ENCODE peak calls at places on chromosomes 13 and 19, in ten cellular contexts. One of them, this sample, is unnamed.

GRCh38 chr13:26589754-26590153 is 32.3 kb downstream of the WASF3 start:
- DNase-seq in left ventricle myocardium inferior: no peak
- DNase-seq in HCT116: no peak
- DNase-seq in CD8-positive, alpha-beta T cell: no peak
- DNase-seq in AG10803: peak; percentile 38
- DNase-seq in neuronal stem cell: no peak
- DNase-seq in IMR-90: peak; percentile 56
- DNase-seq in HFF-Myc: no peak
- DNase-seq in uterus: peak; percentile 26
- DNase-seq in tibial artery: no peak
- DNase-seq in this sample: no peak

GRCh38 chr13:112522578-112522977 is 65.4 kb downstream of the TUBGCP3 start:
- DNase-seq in IMR-90: peak; percentile 62
- DNase-seq in HFF-Myc: peak; percentile 14
- DNase-seq in HCT116: no peak
- DNase-seq in neuronal stem cell: no peak
- DNase-seq in left ventricle myocardium inferior: no peak
- DNase-seq in CD8-positive, alpha-beta T cell: no peak
- DNase-seq in uterus: no peak
- DNase-seq in tibial artery: no peak
- DNase-seq in AG10803: peak; percentile 37
- DNase-seq in this sample: no peak

GRCh38 chr19:4517451-4518057 is 732 bp downstream of the PLIN4 start:
- DNase-seq in IMR-90: no peak
- DNase-seq in CD8-positive, alpha-beta T cell: no peak
- DNase-seq in neuronal stem cell: no peak
- DNase-seq in HFF-Myc: no peak
- DNase-seq in left ventricle myocardium inferior: no peak
- DNase-seq in AG10803: no peak
- DNase-seq in uterus: no peak
- DNase-seq in tibial artery: no peak
- DNase-seq in HCT116: no peak
- DNase-seq in this sample: no peak

GRCh38 chr19:44499559-44499958 is 763 bp downstream of the ZNF180 start:
- DNase-seq in uterus: no peak
- DNase-seq in neuronal stem cell: no peak
- DNase-seq in IMR-90: no peak
- DNase-seq in CD8-positive, alpha-beta T cell: no peak
- DNase-seq in left ventricle myocardium inferior: no peak
- DNase-seq in AG10803: no peak
- DNase-seq in HFF-Myc: no peak
- DNase-seq in tibial artery: no peak
- DNase-seq in HCT116: no peak
- DNase-seq in this sample: no peak

GRCh38 chr13:73657821-73658540 is 476.2 kb downstream of the KLF12 start:
- DNase-seq in tibial artery: peak; percentile 84
- DNase-seq in HCT116: no peak
- DNase-seq in AG10803: peak; percentile 35
- DNase-seq in IMR-90: no peak
- DNase-seq in uterus: no peak
- DNase-seq in CD8-positive, alpha-beta T cell: no peak
- DNase-seq in neuronal stem cell: no peak
- DNase-seq in left ventricle myocardium inferior: peak; percentile 71
- DNase-seq in HFF-Myc: peak; percentile 50
- DNase-seq in this sample: no peak

GRCh38 chr13:44052843-44053607 is 173.3 kb downstream of the LACC1 start:
- DNase-seq in HFF-Myc: no peak
- DNase-seq in AG10803: peak; percentile 62
- DNase-seq in HCT116: no peak
- DNase-seq in CD8-positive, alpha-beta T cell: no peak
- DNase-seq in left ventricle myocardium inferior: peak; percentile 24
- DNase-seq in IMR-90: peak; percentile 65
- DNase-seq in tibial artery: peak; percentile 76
- DNase-seq in uterus: peak; percentile 30
- DNase-seq in neuronal stem cell: peak; percentile 27
- DNase-seq in this sample: no peak

GRCh38 chr19:32122258-32122657 is 223.2 kb upstream of the ZNF507 start:
- DNase-seq in IMR-90: no peak
- DNase-seq in uterus: no peak
- DNase-seq in HFF-Myc: no peak
- DNase-seq in AG10803: no peak
- DNase-seq in CD8-positive, alpha-beta T cell: no peak
- DNase-seq in neuronal stem cell: no peak
- DNase-seq in tibial artery: no peak
- DNase-seq in left ventricle myocardium inferior: no peak
- DNase-seq in HCT116: no peak
- DNase-seq in this sample: no peak

GRCh38 chr13:41231786-41232185 is 31.6 kb downstream of the MTRF1 start:
- DNase-seq in HFF-Myc: no peak
- DNase-seq in neuronal stem cell: no peak
- DNase-seq in IMR-90: peak; percentile 37
- DNase-seq in uterus: no peak
- DNase-seq in CD8-positive, alpha-beta T cell: no peak
- DNase-seq in tibial artery: no peak
- DNase-seq in AG10803: no peak
- DNase-seq in left ventricle myocardium inferior: peak; percentile 23
- DNase-seq in HCT116: no peak
- DNase-seq in this sample: no peak

GRCh38 chr13:113083022-113083373 is 22.6 kb upstream of the F7 start:
- DNase-seq in HFF-Myc: no peak
- DNase-seq in tibial artery: no peak
- DNase-seq in IMR-90: no peak
- DNase-seq in uterus: no peak
- DNase-seq in HCT116: no peak
- DNase-seq in neuronal stem cell: no peak
- DNase-seq in left ventricle myocardium inferior: no peak
- DNase-seq in CD8-positive, alpha-beta T cell: no peak
- DNase-seq in AG10803: no peak
- DNase-seq in this sample: no peak

GRCh38 chr13:58202099-58202498 is 570.6 kb downstream of the PCDH17 start:
- DNase-seq in AG10803: no peak
- DNase-seq in left ventricle myocardium inferior: no peak
- DNase-seq in HFF-Myc: no peak
- DNase-seq in tibial artery: no peak
- DNase-seq in CD8-positive, alpha-beta T cell: no peak
- DNase-seq in uterus: no peak
- DNase-seq in neuronal stem cell: no peak
- DNase-seq in IMR-90: no peak
- DNase-seq in HCT116: no peak
- DNase-seq in this sample: no peak

GRCh38 chr13:101417043-101417406 is 717 bp upstream of the NALCN start:
- DNase-seq in AG10803: no peak
- DNase-seq in neuronal stem cell: no peak
- DNase-seq in IMR-90: peak; percentile 84
- DNase-seq in tibial artery: no peak
- DNase-seq in uterus: no peak
- DNase-seq in CD8-positive, alpha-beta T cell: no peak
- DNase-seq in HFF-Myc: no peak
- DNase-seq in HCT116: no peak
- DNase-seq in left ventricle myocardium inferior: no peak
- DNase-seq in this sample: peak; percentile 30
- H3K4me3 ChIP-seq in AG10803: peak overlapping the region; percentile 69
- H3K4me3 ChIP-seq in neuronal stem cell: no peak overlapping the region
- H3K4me3 ChIP-seq in IMR-90: peak overlapping the region; percentile 65
- H3K4me3 ChIP-seq in tibial artery: peak overlapping the region; percentile 90
- H3K4me3 ChIP-seq in uterus: no peak overlapping the region
- H3K4me3 ChIP-seq in CD8-positive, alpha-beta T cell: no peak overlapping the region
- H3K4me3 ChIP-seq in HFF-Myc: peak overlapping the region; percentile 45
- H3K4me3 ChIP-seq in HCT116: no peak overlapping the region
- H3K4me3 ChIP-seq in left ventricle myocardium inferior: peak overlapping the region; percentile 75
- H3K4me3 ChIP-seq in this sample: no peak overlapping the region

DNA sequence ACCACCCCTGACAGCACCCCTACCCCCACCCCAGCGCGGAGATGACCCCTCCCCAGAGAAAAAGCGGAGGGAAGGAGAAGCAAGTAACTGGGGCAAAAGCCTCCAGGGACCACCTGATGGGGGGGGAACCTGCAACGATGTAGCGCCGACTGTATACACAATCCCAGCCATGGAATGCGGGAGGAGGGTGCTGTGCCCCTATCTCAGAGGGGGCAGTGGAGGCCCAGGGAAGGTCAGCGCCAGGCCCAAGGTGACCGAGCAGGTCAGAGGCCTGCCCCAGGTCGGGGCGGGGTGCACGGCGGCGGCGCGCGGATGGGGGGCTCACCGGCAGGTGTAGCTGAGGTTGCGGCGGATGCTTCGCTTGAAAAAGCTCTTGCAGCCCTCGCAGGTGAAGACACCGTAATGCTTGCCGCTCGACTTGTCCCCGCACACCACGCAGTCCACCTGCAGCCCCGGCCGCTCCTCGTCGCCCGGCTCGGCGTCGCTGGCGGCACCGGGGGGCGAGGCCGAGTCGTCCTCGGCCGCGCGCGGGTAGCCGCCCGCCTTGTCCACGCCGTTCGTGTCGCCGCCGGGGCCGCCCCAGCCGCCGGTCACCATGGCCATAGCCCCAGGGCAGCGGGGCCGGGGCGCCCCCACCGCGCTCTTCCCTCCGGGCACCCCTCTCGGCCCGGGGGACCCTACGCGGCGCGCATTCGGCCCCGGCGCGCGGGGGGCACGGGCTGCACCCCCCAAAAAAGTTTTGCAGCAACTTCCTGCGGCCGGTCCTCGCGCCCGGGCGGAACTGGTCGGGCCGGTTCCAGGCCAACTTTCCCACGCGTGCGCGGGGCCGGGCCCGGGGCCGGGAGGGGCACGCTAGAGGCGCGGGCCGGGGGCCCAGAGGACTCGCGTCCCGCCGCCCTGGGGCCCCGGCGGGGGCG is 843 bp downstream of the NR2F6 start:
- DNase-seq in uterus: no peak
- DNase-seq in tibial artery: no peak
- DNase-seq in IMR-90: no peak
- DNase-seq in left ventricle myocardium inferior: peak; percentile 51
- DNase-seq in HFF-Myc: no peak
- DNase-seq in neuronal stem cell: no peak
- DNase-seq in CD8-positive, alpha-beta T cell: no peak
- DNase-seq in HCT116: no peak
- DNase-seq in AG10803: no peak
- DNase-seq in this sample: peak; percentile 82
- H3K4me3 ChIP-seq in uterus: peak overlapping the region; percentile 53
- H3K4me3 ChIP-seq in tibial artery: peak overlapping the region; percentile 89
- H3K4me3 ChIP-seq in IMR-90: peak overlapping the region; percentile 90
- H3K4me3 ChIP-seq in left ventricle myocardium inferior: peak overlapping the region; percentile 91
- H3K4me3 ChIP-seq in HFF-Myc: peak overlapping the region; percentile 86
- H3K4me3 ChIP-seq in neuronal stem cell: peak overlapping the region; percentile 91
- H3K4me3 ChIP-seq in CD8-positive, alpha-beta T cell: no peak overlapping the region
- H3K4me3 ChIP-seq in HCT116: peak overlapping the region; percentile 94
- H3K4me3 ChIP-seq in AG10803: peak overlapping the region; percentile 89
- H3K4me3 ChIP-seq in this sample: peak overlapping the region; percentile 95

GRCh38 chr19:18612051-18612771 is 459 bp upstream of the TMEM59L start:
- DNase-seq in IMR-90: no peak
- DNase-seq in HCT116: no peak
- DNase-seq in tibial artery: no peak
- DNase-seq in left ventricle myocardium inferior: no peak
- DNase-seq in uterus: no peak
- DNase-seq in CD8-positive, alpha-beta T cell: no peak
- DNase-seq in HFF-Myc: no peak
- DNase-seq in neuronal stem cell: no peak
- DNase-seq in AG10803: no peak
- DNase-seq in this sample: peak; percentile 75

GRCh38 chr19:18612772-18613588 is at the start of gene TMEM59L:
- DNase-seq in AG10803: no peak
- DNase-seq in IMR-90: no peak
- DNase-seq in neuronal stem cell: no peak
- DNase-seq in CD8-positive, alpha-beta T cell: peak; percentile 59
- DNase-seq in tibial artery: no peak
- DNase-seq in uterus: no peak
- DNase-seq in left ventricle myocardium inferior: no peak
- DNase-seq in HCT116: no peak
- DNase-seq in HFF-Myc: no peak
- DNase-seq in this sample: peak; percentile 91

GRCh38 chr19:18610556-18611326 is 1.9 kb upstream of the TMEM59L start:
- DNase-seq in tibial artery: no peak
- DNase-seq in IMR-90: no peak
- DNase-seq in AG10803: no peak
- DNase-seq in HCT116: no peak
- DNase-seq in left ventricle myocardium inferior: no peak
- DNase-seq in CD8-positive, alpha-beta T cell: no peak
- DNase-seq in uterus: no peak
- DNase-seq in HFF-Myc: no peak
- DNase-seq in neuronal stem cell: no peak
- DNase-seq in this sample: peak; percentile 91

GRCh38 chr19:18610245-18610555 is 2.5 kb upstream of the TMEM59L start:
- DNase-seq in tibial artery: no peak
- DNase-seq in AG10803: no peak
- DNase-seq in HCT116: no peak
- DNase-seq in IMR-90: no peak
- DNase-seq in HFF-Myc: no peak
- DNase-seq in neuronal stem cell: no peak
- DNase-seq in left ventricle myocardium inferior: no peak
- DNase-seq in uterus: no peak
- DNase-seq in CD8-positive, alpha-beta T cell: no peak
- DNase-seq in this sample: peak; percentile 75

GRCh38 chr19:18611327-18612050 is 1.2 kb upstream of the TMEM59L start:
- DNase-seq in CD8-positive, alpha-beta T cell: peak; percentile 26
- DNase-seq in AG10803: no peak
- DNase-seq in IMR-90: no peak
- DNase-seq in HCT116: no peak
- DNase-seq in HFF-Myc: no peak
- DNase-seq in neuronal stem cell: no peak
- DNase-seq in left ventricle myocardium inferior: no peak
- DNase-seq in tibial artery: no peak
- DNase-seq in uterus: no peak
- DNase-seq in this sample: peak; percentile 97
- H3K4me3 ChIP-seq in CD8-positive, alpha-beta T cell: peak overlapping the region; percentile 54
- H3K4me3 ChIP-seq in AG10803: no peak overlapping the region
- H3K4me3 ChIP-seq in IMR-90: no peak overlapping the region
- H3K4me3 ChIP-seq in HCT116: no peak overlapping the region
- H3K4me3 ChIP-seq in HFF-Myc: no peak overlapping the region
- H3K4me3 ChIP-seq in neuronal stem cell: peak overlapping the region; percentile 9
- H3K4me3 ChIP-seq in left ventricle myocardium inferior: peak overlapping the region; percentile 68
- H3K4me3 ChIP-seq in tibial artery: no peak overlapping the region
- H3K4me3 ChIP-seq in uterus: no peak overlapping the region
- H3K4me3 ChIP-seq in this sample: peak overlapping the region; percentile 39

GRCh38 chr19:23415034-23415433 is 19.8 kb upstream of the ZNF91 start:
- DNase-seq in uterus: no peak
- DNase-seq in CD8-positive, alpha-beta T cell: no peak
- DNase-seq in IMR-90: no peak
- DNase-seq in HCT116: no peak
- DNase-seq in left ventricle myocardium inferior: no peak
- DNase-seq in tibial artery: no peak
- DNase-seq in HFF-Myc: no peak
- DNase-seq in neuronal stem cell: peak; percentile 15
- DNase-seq in AG10803: no peak
- DNase-seq in this sample: no peak
- H3K4me3 ChIP-seq in uterus: no peak overlapping the region
- H3K4me3 ChIP-seq in CD8-positive, alpha-beta T cell: peak overlapping the region; percentile 55
- H3K4me3 ChIP-seq in IMR-90: no peak overlapping the region
- H3K4me3 ChIP-seq in HCT116: no peak overlapping the region
- H3K4me3 ChIP-seq in left ventricle myocardium inferior: peak overlapping the region; percentile 67
- H3K4me3 ChIP-seq in tibial artery: peak overlapping the region; percentile 24
- H3K4me3 ChIP-seq in HFF-Myc: no peak overlapping the region
- H3K4me3 ChIP-seq in neuronal stem cell: peak overlapping the region; percentile 88
- H3K4me3 ChIP-seq in AG10803: no peak overlapping the region
- H3K4me3 ChIP-seq in this sample: peak overlapping the region; percentile 94

This sample was measured in H7.